ENCODE peak calls at places on chromosome 1, in eight cellular contexts. W is LNCaP clone FGC; U is AG09309; N is GM12864; K is CD8-positive, alpha-beta T cell; M is heart left ventricle; Y is uterus; G is thoracic aorta. Q is an unnamed sample.

GRCh38 chr1:202618387-202619022 is 91.7 kb downstream of the SYT2 start:
- DNase-seq in M (no peak), N (no peak), G (no peak), Y (no peak), K (no peak), U (no peak), W (no peak), Q (no peak)

GRCh38 chr1:218266356-218266755 is 18.7 kb upstream of the RRP15 start:
- DNase-seq in M (no peak), U (no peak), N (no peak), W (no peak), G (no peak), Y (no peak), K (no peak), Q (no peak)

GRCh38 chr1:155206891-155207577 is 663 bp downstream of the THBS3 start:
- DNase-seq in N (no peak), G (peak), K (peak), Y (peak), M (peak), U (no peak), W (no peak), Q (no peak)

GRCh38 chr1:6874298-6874697 is 89.0 kb downstream of the CAMTA1 start:
- DNase-seq in K (no peak), Y (no peak), N (no peak), W (no peak), U (no peak), G (no peak), M (no peak), Q (no peak)

GRCh38 chr1:226111865-226112395 is 49.4 kb downstream of the H3-3A start:
- DNase-seq in W (no peak), Y (no peak), N (no peak), G (no peak), M (no peak), U (no peak), K (no peak), Q (no peak)

GRCh38 chr1:89953072-89953626 is 41.8 kb upstream of the ZNF326 start:
- DNase-seq in G (no peak), U (peak), Y (peak), W (no peak), N (no peak), M (peak), K (peak), Q (peak)

GRCh38 chr1:85579619-85580018 is 942 bp upstream of the CCN1 start:
- DNase-seq in M (peak), U (no peak), Y (peak), N (no peak), G (no peak), K (no peak), W (no peak), Q (peak)

GRCh38 chr1:51729824-51730284 is 113.0 kb downstream of the OSBPL9 start:
- DNase-seq in G (no peak), U (no peak), K (no peak), Y (no peak), W (no peak), N (no peak), M (no peak), Q (no peak)

GRCh38 chr1:24620678-24621077 is 22.4 kb upstream of the SRRM1 start:
- DNase-seq in N (no peak), M (no peak), Y (no peak), U (no peak), W (no peak), G (no peak), K (no peak), Q (no peak)

GRCh38 chr1:115469703-115470476 is 131.8 kb upstream of the NGF start:
- DNase-seq in M (no peak), G (no peak), N (no peak), W (no peak), U (no peak), Y (peak), K (peak), Q (no peak)

GRCh38 chr1:236403905-236404696 is 10.0 kb downstream of the EDARADD start:
- DNase-seq in K (no peak), W (peak), G (no peak), U (no peak), Y (no peak), M (no peak), N (no peak), Q (no peak)

GRCh38 chr1:246769306-246769705 is 45.1 kb downstream of the SCCPDH start:
- DNase-seq in N (no peak), G (no peak), K (no peak), Y (no peak), M (peak), U (peak), W (peak), Q (peak)

GRCh38 chr1:98949166-98949565 is 55.5 kb downstream of the PLPPR5 start:
- DNase-seq in Y (no peak), G (no peak), U (no peak), N (no peak), M (no peak), K (no peak), W (no peak), Q (no peak)

GRCh38 chr1:201020647-201021332 is 2.7 kb downstream of the KIF21B start:
- DNase-seq in Y (no peak), K (peak), W (no peak), G (no peak), U (no peak), N (no peak), M (no peak), Q (no peak)

GRCh38 chr1:31381394-31382287 is 8.8 kb upstream of the FABP3 start:
- DNase-seq in K (no peak), W (no peak), M (peak), G (no peak), Y (no peak), N (no peak), U (no peak), Q (no peak)

GRCh38 chr1:243979396-243979795 is 71.7 kb upstream of the ZBTB18 start:
- DNase-seq in W (no peak), K (no peak), G (no peak), U (no peak), N (no peak), M (no peak), Y (no peak), Q (no peak)

GRCh38 chr1:166839600-166840308 is 479 bp downstream of the POGK start:
- DNase-seq in Y (peak), N (no peak), G (no peak), K (peak), W (no peak), U (no peak), M (peak), Q (no peak)
- TF ChIP-seq CTCF in Y (no peak), N (peak), G (no peak), K (no peak), W (peak), U (peak), M (no peak), Q (peak)

GRCh38 chr1:28369225-28369517 is 369 bp upstream of the PHACTR4 start:
- DNase-seq in W (no peak), Y (no peak), U (no peak), N (no peak), G (no peak), M (no peak), K (no peak), Q (no peak)

GRCh38 chr1:28369518-28370219 is at the start of gene PHACTR4:
- DNase-seq in M (peak), K (peak), N (peak), Y (peak), W (peak), G (peak), U (peak), Q (peak)

GRCh38 chr1:28371011-28371378 is 1.5 kb downstream of the PHACTR4 start:
- DNase-seq in Y (no peak), N (no peak), M (no peak), U (no peak), G (no peak), K (no peak), W (no peak), Q (no peak)

GRCh38 chr1:28374297-28374696 is 4.8 kb downstream of the PHACTR4 start:
- DNase-seq in M (no peak), K (no peak), W (no peak), G (no peak), Y (no peak), U (no peak), N (no peak), Q (no peak)

GRCh38 chr1:28370220-28371010 is 875 bp downstream of the PHACTR4 start:
- DNase-seq in K (peak), U (no peak), W (no peak), Y (peak), N (no peak), G (no peak), M (peak), Q (no peak)
- TF ChIP-seq CTCF in K (peak), U (peak), W (no peak), Y (no peak), N (peak), G (peak), M (no peak), Q (no peak)

GRCh38 chr1:161483361-161483760 is 21.9 kb upstream of the FCGR2A start:
- DNase-seq in W (no peak), N (no peak), U (no peak), Y (no peak), G (no peak), K (no peak), M (no peak), Q (no peak)
- TF ChIP-seq CTCF in W (no peak), N (no peak), U (no peak), Y (no peak), G (no peak), K (no peak), M (no peak), Q (no peak)

DNA sequence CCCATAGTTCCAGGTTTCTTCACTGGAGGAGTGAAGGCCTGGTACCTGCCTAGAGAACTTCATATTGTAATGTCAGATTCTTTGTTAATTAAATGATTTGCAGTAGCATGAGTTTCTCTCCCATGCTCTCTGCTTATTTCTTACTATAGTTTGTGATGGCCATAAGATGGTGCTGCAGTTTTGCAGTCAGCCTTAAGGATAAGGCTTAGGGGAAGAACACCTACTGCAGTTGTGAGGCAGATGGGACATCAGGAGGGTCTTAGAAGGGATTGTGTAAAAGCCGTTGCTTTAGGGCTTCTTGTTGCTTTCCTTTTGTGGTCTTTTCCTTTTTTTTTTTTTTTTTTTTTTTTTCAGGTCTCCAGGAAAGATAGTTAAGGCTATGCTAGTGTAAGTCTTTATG is 61.8 kb downstream of the MACF1 start:
- DNase-seq in G (no peak), K (no peak), Y (no peak), U (no peak), N (no peak), M (no peak), W (no peak), Q (no peak)
- TF ChIP-seq CTCF in G (no peak), K (no peak), Y (peak), U (no peak), N (peak), M (no peak), W (peak), Q (no peak)

Q was measured in AG09319.